ENCODE peak calls at places on chromosomes 5 and 9, in five cellular contexts. One of them, this sample, is unnamed.

GRCh38 chr9:136047076-136047774 is 47.9 kb downstream of the NACC2 start:
- DNase-seq in NCI-H82: no peak
- DNase-seq in fibroblast of lung: no peak
- DNase-seq in posterior cingulate gyrus: no peak
- DNase-seq in CD8-positive, alpha-beta memory T cell: peak; percentile 43
- DNase-seq in this sample: peak; percentile 36

GRCh38 chr9:21994526-21994995 is at the start of gene CDKN2B-AS1:
- DNase-seq in NCI-H82: peak; percentile 92
- DNase-seq in fibroblast of lung: peak; percentile 58
- DNase-seq in posterior cingulate gyrus: no peak
- DNase-seq in CD8-positive, alpha-beta memory T cell: peak; percentile 47
- DNase-seq in this sample: peak; percentile 78

GRCh38 chr5:93909356-93909755 is 168.0 kb upstream of the POU5F2 start:
- DNase-seq in NCI-H82: peak; percentile 9
- DNase-seq in fibroblast of lung: peak; percentile 41
- DNase-seq in posterior cingulate gyrus: no peak
- DNase-seq in CD8-positive, alpha-beta memory T cell: no peak
- DNase-seq in this sample: no peak

GRCh38 chr5:150121448-150122157 is 34.0 kb downstream of the PDGFRB start:
- DNase-seq in NCI-H82: no peak
- DNase-seq in fibroblast of lung: no peak
- DNase-seq in posterior cingulate gyrus: no peak
- DNase-seq in CD8-positive, alpha-beta memory T cell: no peak
- DNase-seq in this sample: no peak

GRCh38 chr5:14830210-14831005 is 41.2 kb downstream of the ANKH start:
- DNase-seq in NCI-H82: no peak
- DNase-seq in fibroblast of lung: no peak
- DNase-seq in posterior cingulate gyrus: no peak
- DNase-seq in CD8-positive, alpha-beta memory T cell: no peak
- DNase-seq in this sample: no peak

GRCh38 chr9:70411141-70411929 is 3.1 kb downstream of the KLF9 start:
- DNase-seq in NCI-H82: peak; percentile 71
- DNase-seq in fibroblast of lung: peak; percentile 89
- DNase-seq in posterior cingulate gyrus: peak; percentile 52
- DNase-seq in CD8-positive, alpha-beta memory T cell: peak; percentile 20
- DNase-seq in this sample: peak; percentile 58

GRCh38 chr5:87329114-87329513 is 61.4 kb downstream of the RASA1 start:
- DNase-seq in NCI-H82: peak; percentile 1
- DNase-seq in fibroblast of lung: no peak
- DNase-seq in posterior cingulate gyrus: no peak
- DNase-seq in CD8-positive, alpha-beta memory T cell: no peak
- DNase-seq in this sample: no peak

GRCh38 chr5:157143127-157143959 is 678 bp upstream of the MED7 start:
- DNase-seq in NCI-H82: peak; percentile 79
- DNase-seq in fibroblast of lung: no peak
- DNase-seq in posterior cingulate gyrus: peak; percentile 36
- DNase-seq in CD8-positive, alpha-beta memory T cell: peak; percentile 47
- DNase-seq in this sample: peak; percentile 60

GRCh38 chr5:132220476-132220875 is 7.2 kb downstream of the P4HA2 start:
- DNase-seq in NCI-H82: no peak
- DNase-seq in fibroblast of lung: no peak
- DNase-seq in posterior cingulate gyrus: no peak
- DNase-seq in CD8-positive, alpha-beta memory T cell: no peak
- DNase-seq in this sample: no peak

GRCh38 chr5:3598725-3599282 is 3.2 kb downstream of the IRX1 start:
- DNase-seq in NCI-H82: no peak
- DNase-seq in fibroblast of lung: no peak
- DNase-seq in posterior cingulate gyrus: no peak
- DNase-seq in CD8-positive, alpha-beta memory T cell: no peak
- DNase-seq in this sample: no peak

GRCh38 chr5:10552183-10553143 is 11.4 kb upstream of the ANKRD33B start:
- DNase-seq in NCI-H82: no peak
- DNase-seq in fibroblast of lung: no peak
- DNase-seq in posterior cingulate gyrus: no peak
- DNase-seq in CD8-positive, alpha-beta memory T cell: no peak
- DNase-seq in this sample: no peak

GRCh38 chr9:95383198-95383673 is 65.7 kb upstream of the FANCC start:
- DNase-seq in NCI-H82: peak; percentile 14
- DNase-seq in fibroblast of lung: peak; percentile 56
- DNase-seq in posterior cingulate gyrus: no peak
- DNase-seq in CD8-positive, alpha-beta memory T cell: no peak
- DNase-seq in this sample: no peak

GRCh38 chr5:132674671-132675506 is 1.1 kb downstream of the IL4 start:
- DNase-seq in NCI-H82: no peak
- DNase-seq in fibroblast of lung: peak; percentile 95
- DNase-seq in posterior cingulate gyrus: no peak
- DNase-seq in CD8-positive, alpha-beta memory T cell: no peak
- DNase-seq in this sample: no peak

GRCh38 chr5:149227168-149227826 is 44.4 kb upstream of the AFAP1L1 start:
- DNase-seq in NCI-H82: peak; percentile 23
- DNase-seq in fibroblast of lung: no peak
- DNase-seq in posterior cingulate gyrus: no peak
- DNase-seq in CD8-positive, alpha-beta memory T cell: no peak
- DNase-seq in this sample: no peak

GRCh38 chr9:124221685-124222084 is 36.1 kb upstream of the NEK6 start:
- DNase-seq in NCI-H82: no peak
- DNase-seq in fibroblast of lung: no peak
- DNase-seq in posterior cingulate gyrus: no peak
- DNase-seq in CD8-positive, alpha-beta memory T cell: no peak
- DNase-seq in this sample: no peak

GRCh38 chr5:67047180-67047579 is 149.4 kb downstream of the CD180 start:
- DNase-seq in NCI-H82: no peak
- DNase-seq in fibroblast of lung: no peak
- DNase-seq in posterior cingulate gyrus: peak; percentile 33
- DNase-seq in CD8-positive, alpha-beta memory T cell: no peak
- DNase-seq in this sample: no peak

GRCh38 chr5:151912360-151912759 is 12.3 kb downstream of the GLRA1 start:
- DNase-seq in NCI-H82: no peak
- DNase-seq in fibroblast of lung: no peak
- DNase-seq in posterior cingulate gyrus: no peak
- DNase-seq in CD8-positive, alpha-beta memory T cell: no peak
- DNase-seq in this sample: no peak

GRCh38 chr9:91376239-91376638 is 14.5 kb upstream of the AUH start:
- DNase-seq in NCI-H82: no peak
- DNase-seq in fibroblast of lung: peak; percentile 43
- DNase-seq in posterior cingulate gyrus: no peak
- DNase-seq in CD8-positive, alpha-beta memory T cell: no peak
- DNase-seq in this sample: no peak

GRCh38 chr5:173629628-173630027 is 13.2 kb upstream of the BOD1 start:
- DNase-seq in NCI-H82: peak; percentile 52
- DNase-seq in fibroblast of lung: no peak
- DNase-seq in posterior cingulate gyrus: no peak
- DNase-seq in CD8-positive, alpha-beta memory T cell: no peak
- DNase-seq in this sample: peak; percentile 45

GRCh38 chr5:135139397-135140134 is 105.5 kb upstream of the PITX1 start:
- DNase-seq in NCI-H82: no peak
- DNase-seq in fibroblast of lung: peak; percentile 89
- DNase-seq in posterior cingulate gyrus: no peak
- DNase-seq in CD8-positive, alpha-beta memory T cell: no peak
- DNase-seq in this sample: no peak

GRCh38 chr9:93520523-93520922 is 55.9 kb upstream of the PHF2 start:
- DNase-seq in NCI-H82: no peak
- DNase-seq in fibroblast of lung: no peak
- DNase-seq in posterior cingulate gyrus: no peak
- DNase-seq in CD8-positive, alpha-beta memory T cell: no peak
- DNase-seq in this sample: no peak

GRCh38 chr5:122341087-122341486 is 29.1 kb downstream of the SNCAIP start:
- DNase-seq in NCI-H82: no peak
- DNase-seq in fibroblast of lung: no peak
- DNase-seq in posterior cingulate gyrus: no peak
- DNase-seq in CD8-positive, alpha-beta memory T cell: no peak
- DNase-seq in this sample: no peak

This sample was measured in D341Med.